ENCODE peak calls at places on chromosome 4, in ten cellular contexts. G, T, V, N, Z, F, Y, M, R and K are unnamed samples.

GRCh38 chr4:19776021-19776459 is 475.7 kb upstream of the SLIT2 start:
- DNase-seq in G (no peak), T (no peak), V (peak; percentile 81), N (no peak), Z (peak; percentile 34), F (peak; percentile 96), Y (peak; percentile 17), M (peak; percentile 53), R (no peak), K (no peak)

GRCh38 chr4:10093801-10094552 is 22.6 kb downstream of the WDR1 start:
- DNase-seq in G (peak; percentile 46), T (no peak), V (peak; percentile 89), N (no peak), Z (peak; percentile 91), F (no peak), Y (peak; percentile 80), M (peak; percentile 64), R (peak; percentile 71), K (no peak)

GRCh38 chr4:118936406-118936805 is 47.8 kb downstream of the SYNPO2 start:
- DNase-seq in G (no peak), T (no peak), V (no peak), N (no peak), Z (no peak), F (no peak), Y (no peak), M (no peak), R (no peak), K (no peak)

GRCh38 chr4:158796370-158797140 is 27.7 kb downstream of the FNIP2 start:
- DNase-seq in G (peak; percentile 81), T (peak; percentile 30), V (peak; percentile 67), N (no peak), Z (no peak), F (no peak), Y (no peak), M (no peak), R (peak; percentile 60), K (no peak)

GRCh38 chr4:7358100-7358735 is 76.5 kb downstream of the PSAPL1 start:
- DNase-seq in G (peak; percentile 59), T (peak; percentile 50), V (peak; percentile 93), N (no peak), Z (peak; percentile 74), F (peak; percentile 84), Y (no peak), M (peak; percentile 88), R (no peak), K (no peak)

GRCh38 chr4:37988670-37989069 is 28.5 kb downstream of the PTTG2 start:
- DNase-seq in G (no peak), T (no peak), V (peak; percentile 37), N (peak; percentile 79), Z (no peak), F (peak; percentile 51), Y (no peak), M (no peak), R (no peak), K (no peak)

GRCh38 chr4:55491486-55491885 is 55.2 kb downstream of the CLOCK start:
- DNase-seq in G (no peak), T (no peak), V (peak; percentile 76), N (no peak), Z (no peak), F (no peak), Y (no peak), M (peak; percentile 63), R (no peak), K (no peak)

GRCh38 chr4:39331191-39331590 is 35.0 kb downstream of the RFC1 start:
- DNase-seq in G (no peak), T (no peak), V (peak; percentile 12), N (no peak), Z (no peak), F (no peak), Y (no peak), M (no peak), R (no peak), K (no peak)

GRCh38 chr4:55178226-55179005 is 53.0 kb upstream of the KDR start:
- DNase-seq in G (no peak), T (no peak), V (no peak), N (no peak), Z (no peak), F (no peak), Y (no peak), M (no peak), R (no peak), K (no peak)

GRCh38 chr4:5738061-5738460 is 27.1 kb downstream of the EVC start:
- DNase-seq in G (no peak), T (no peak), V (peak; percentile 32), N (no peak), Z (no peak), F (no peak), Y (no peak), M (no peak), R (no peak), K (no peak)

GRCh38 chr4:186699298-186699697 is 24.4 kb downstream of the FAT1 start:
- DNase-seq in G (no peak), T (no peak), V (peak; percentile 22), N (no peak), Z (no peak), F (peak; percentile 37), Y (peak; percentile 80), M (peak; percentile 38), R (no peak), K (no peak)
- H3K4me3 ChIP-seq in G (no peak overlapping the region), T (no peak overlapping the region), V (no peak overlapping the region), N (no peak overlapping the region), Z (no peak overlapping the region), F (no peak overlapping the region), Y (no peak overlapping the region), M (no peak overlapping the region), R (no peak overlapping the region), K (no peak overlapping the region)

GRCh38 chr4:78749972-78750727 is 26.0 kb upstream of the BMP2K start:
- DNase-seq in G (no peak), T (no peak), V (no peak), N (no peak), Z (no peak), F (no peak), Y (no peak), M (no peak), R (no peak), K (no peak)

GRCh38 chr4:78749258-78749971 is 26.7 kb upstream of the BMP2K start:
- DNase-seq in G (no peak), T (no peak), V (no peak), N (no peak), Z (no peak), F (no peak), Y (peak; percentile 19), M (no peak), R (no peak), K (no peak)

GRCh38 chr4:78747328-78747946 is 28.7 kb upstream of the BMP2K start:
- DNase-seq in G (no peak), T (no peak), V (peak; percentile 92), N (no peak), Z (peak; percentile 24), F (no peak), Y (no peak), M (peak; percentile 57), R (no peak), K (no peak)

GRCh38 chr4:78753091-78753490 is 23.1 kb upstream of the BMP2K start:
- DNase-seq in G (no peak), T (no peak), V (no peak), N (no peak), Z (no peak), F (no peak), Y (no peak), M (no peak), R (no peak), K (no peak)

GRCh38 chr4:78748361-78748760 is 27.8 kb upstream of the BMP2K start:
- DNase-seq in G (no peak), T (no peak), V (peak; percentile 58), N (no peak), Z (peak; percentile 7), F (no peak), Y (no peak), M (no peak), R (no peak), K (no peak)
- TF ChIP-seq CTCF in G (no peak), T (no peak), V (no peak), N (peak; percentile 61), Z (no peak), F (no peak), Y (no peak), M (no peak), R (no peak), K (no peak)

GRCh38 chr4:1276984-1277383 is 12.7 kb upstream of the MAEA start:
- DNase-seq in G (no peak), T (no peak), V (no peak), N (no peak), Z (no peak), F (no peak), Y (no peak), M (no peak), R (no peak), K (no peak)

GRCh38 chr4:1274871-1275270 is 14.8 kb upstream of the MAEA start:
- DNase-seq in G (no peak), T (no peak), V (no peak), N (no peak), Z (no peak), F (no peak), Y (no peak), M (no peak), R (no peak), K (no peak)

GRCh38 chr4:1279253-1279652 is 10.4 kb upstream of the MAEA start:
- DNase-seq in G (no peak), T (no peak), V (no peak), N (no peak), Z (no peak), F (no peak), Y (no peak), M (no peak), R (no peak), K (no peak)

GRCh38 chr4:1278336-1278670 is 11.4 kb upstream of the MAEA start:
- DNase-seq in G (no peak), T (no peak), V (peak; percentile 28), N (no peak), Z (no peak), F (peak; percentile 76), Y (no peak), M (no peak), R (no peak), K (no peak)

DNA sequence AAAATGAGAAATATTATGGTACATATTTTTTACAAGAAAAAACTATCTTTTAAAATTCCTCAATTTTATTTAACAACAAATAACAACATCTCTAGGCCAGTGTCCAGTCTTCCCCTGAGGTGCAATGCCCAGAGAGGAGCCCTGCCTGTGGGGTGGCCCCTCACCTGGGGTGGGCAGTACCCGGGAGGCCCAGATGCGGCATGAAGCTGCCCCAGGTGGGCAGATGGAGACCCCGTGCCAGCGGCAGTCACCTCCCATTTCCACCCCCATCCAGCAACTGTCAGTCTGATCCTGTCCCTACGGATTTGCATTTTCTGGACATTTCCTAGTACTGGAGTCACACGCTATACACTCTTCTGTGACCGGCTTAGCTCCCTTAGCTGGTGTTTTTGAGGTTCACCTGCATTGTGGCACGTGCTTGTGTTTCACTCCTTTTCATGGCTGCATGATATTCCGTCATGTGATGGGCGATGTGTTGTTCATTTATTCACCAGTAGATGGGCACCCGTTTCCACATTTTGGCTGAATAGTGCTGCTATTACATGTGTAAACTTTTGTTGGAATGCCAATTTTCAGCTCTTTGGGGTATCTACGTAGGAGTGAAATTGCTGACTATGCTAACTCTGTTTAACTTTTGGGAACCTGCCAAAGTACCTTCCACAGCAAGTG is 11.9 kb upstream of the MAEA start:
- DNase-seq in G (no peak), T (no peak), V (peak; percentile 3), N (no peak), Z (no peak), F (no peak), Y (no peak), M (no peak), R (no peak), K (no peak)
- H3K4me3 ChIP-seq in G (no peak overlapping the region), T (no peak overlapping the region), V (no peak overlapping the region), N (no peak overlapping the region), Z (no peak overlapping the region), F (no peak overlapping the region), Y (no peak overlapping the region), M (no peak overlapping the region), R (no peak overlapping the region), K (no peak overlapping the region)

GRCh38 chr4:76251448-76252270 is at the start of gene FAM47E:
- DNase-seq in G (peak; percentile 93), T (no peak), V (peak; percentile 6), N (peak; percentile 95), Z (no peak), F (peak; percentile 61), Y (peak; percentile 87), M (peak; percentile 15), R (peak; percentile 92), K (peak; percentile 83)
- TF ChIP-seq CTCF in G (peak; percentile 41), T (no peak), V (peak; percentile 12), N (peak; percentile 71), Z (no peak), F (peak; percentile 56), Y (peak; percentile 50), M (peak; percentile 19), R (peak; percentile 52), K (peak; percentile 17)